ENCODE peak calls at places on chromosomes 3 and 15, in nine cellular contexts. One of them, this sample, is unnamed.

GRCh38 chr15:31463521-31464102 is 137.0 kb downstream of the KLF13 start:
- DNase-seq in HFFc6: no peak
- DNase-seq in MM.1S: no peak
- DNase-seq in SW480: no peak
- DNase-seq in stomach: peak
- DNase-seq in lower lobe of right lung: no peak
- DNase-seq in fibroblast of villous mesenchyme: no peak
- DNase-seq in mesendoderm: no peak
- DNase-seq in breast epithelium: no peak
- DNase-seq in this sample: peak

GRCh38 chr3:103499967-103500366 is 1065.2 kb downstream of the ZPLD1 start:
- DNase-seq in fibroblast of villous mesenchyme: no peak
- DNase-seq in HFFc6: no peak
- DNase-seq in breast epithelium: no peak
- DNase-seq in lower lobe of right lung: no peak
- DNase-seq in stomach: no peak
- DNase-seq in MM.1S: no peak
- DNase-seq in mesendoderm: no peak
- DNase-seq in SW480: no peak
- DNase-seq in this sample: no peak

GRCh38 chr3:138253609-138254008 is 66.5 kb downstream of the ARMC8 start:
- DNase-seq in HFFc6: no peak
- DNase-seq in lower lobe of right lung: no peak
- DNase-seq in mesendoderm: no peak
- DNase-seq in stomach: no peak
- DNase-seq in MM.1S: no peak
- DNase-seq in fibroblast of villous mesenchyme: no peak
- DNase-seq in SW480: no peak
- DNase-seq in breast epithelium: no peak
- DNase-seq in this sample: no peak

GRCh38 chr15:98322551-98322950 is 325.8 kb upstream of the IGF1R start:
- DNase-seq in HFFc6: no peak
- DNase-seq in stomach: no peak
- DNase-seq in SW480: no peak
- DNase-seq in MM.1S: no peak
- DNase-seq in fibroblast of villous mesenchyme: no peak
- DNase-seq in breast epithelium: peak
- DNase-seq in lower lobe of right lung: no peak
- DNase-seq in mesendoderm: peak
- DNase-seq in this sample: no peak

GRCh38 chr15:32718082-32718821 is 448 bp downstream of the GREM1 start:
- DNase-seq in SW480: no peak
- DNase-seq in mesendoderm: peak
- DNase-seq in stomach: no peak
- DNase-seq in HFFc6: peak
- DNase-seq in MM.1S: no peak
- DNase-seq in lower lobe of right lung: no peak
- DNase-seq in breast epithelium: no peak
- DNase-seq in fibroblast of villous mesenchyme: peak
- DNase-seq in this sample: no peak

GRCh38 chr15:67192185-67192584 is 62.3 kb downstream of the AAGAB start:
- DNase-seq in mesendoderm: no peak
- DNase-seq in breast epithelium: no peak
- DNase-seq in HFFc6: no peak
- DNase-seq in SW480: no peak
- DNase-seq in stomach: no peak
- DNase-seq in fibroblast of villous mesenchyme: no peak
- DNase-seq in MM.1S: no peak
- DNase-seq in lower lobe of right lung: no peak
- DNase-seq in this sample: no peak

GRCh38 chr15:41698779-41699178 is 38.6 kb downstream of the MGA start:
- DNase-seq in MM.1S: no peak
- DNase-seq in HFFc6: peak
- DNase-seq in breast epithelium: no peak
- DNase-seq in mesendoderm: no peak
- DNase-seq in SW480: peak
- DNase-seq in stomach: no peak
- DNase-seq in fibroblast of villous mesenchyme: no peak
- DNase-seq in lower lobe of right lung: no peak
- DNase-seq in this sample: no peak

GRCh38 chr3:134030801-134031619 is 1.3 kb upstream of the SLCO2A1 start:
- DNase-seq in breast epithelium: no peak
- DNase-seq in fibroblast of villous mesenchyme: no peak
- DNase-seq in HFFc6: no peak
- DNase-seq in stomach: no peak
- DNase-seq in SW480: no peak
- DNase-seq in lower lobe of right lung: no peak
- DNase-seq in mesendoderm: no peak
- DNase-seq in MM.1S: no peak
- DNase-seq in this sample: no peak

GRCh38 chr3:194867270-194867983 is 181.7 kb downstream of the FAM43A start:
- DNase-seq in HFFc6: no peak
- DNase-seq in fibroblast of villous mesenchyme: peak
- DNase-seq in mesendoderm: no peak
- DNase-seq in MM.1S: no peak
- DNase-seq in stomach: peak
- DNase-seq in SW480: peak
- DNase-seq in lower lobe of right lung: no peak
- DNase-seq in breast epithelium: no peak
- DNase-seq in this sample: no peak